ENCODE peak calls at places on chromosome 12, in six cellular contexts. W is neural progenitor cell; C is LHCN-M2; T is HFFc6; F is activated T-helper 1 cell treated with anti-CD3 and anti-CD28 coated beads, Interleukin-2, amount 50 U/mL, for 16 hours; O is AG10803. H is an unnamed sample.

GRCh38 chr12:122310636-122311035 is 44.3 kb upstream of the VPS33A start:
- DNase-seq in W (no peak), C (no peak), T (no peak), F (no peak), O (no peak), H (no peak)

GRCh38 chr12:94277426-94278000 is 129.1 kb downstream of the PLXNC1 start:
- DNase-seq in W (no peak), C (peak; percentile 84), T (no peak), F (no peak), O (no peak), H (no peak)

GRCh38 chr12:58346032-58346632 is 404.8 kb downstream of the ATP23 start:
- DNase-seq in W (peak; percentile 36), C (peak; percentile 62), T (peak; percentile 64), F (no peak), O (peak; percentile 62), H (no peak)

GRCh38 chr12:6280053-6280469 is 30.4 kb upstream of the PLEKHG6 start:
- DNase-seq in W (no peak), C (peak; percentile 94), T (peak; percentile 90), F (no peak), O (peak; percentile 93), H (peak; percentile 88)

GRCh38 chr12:46959484-46959883 is 119.9 kb upstream of the PCED1B start:
- DNase-seq in W (no peak), C (peak; percentile 99), T (peak; percentile 97), F (no peak), O (peak; percentile 89), H (no peak)

GRCh38 chr12:25839470-25839869 is 119.0 kb upstream of the RASSF8 start:
- DNase-seq in W (no peak), C (peak; percentile 55), T (no peak), F (no peak), O (no peak), H (no peak)

GRCh38 chr12:28222959-28223662 is 32.9 kb downstream of the CCDC91 start:
- DNase-seq in W (no peak), C (no peak), T (no peak), F (no peak), O (no peak), H (no peak)

GRCh38 chr12:124484526-124484953 is 82.9 kb downstream of the NCOR2 start:
- DNase-seq in W (no peak), C (peak; percentile 27), T (no peak), F (no peak), O (no peak), H (no peak)

GRCh38 chr12:109771746-109772621 is 58.4 kb downstream of the FAM222A start:
- DNase-seq in W (no peak), C (no peak), T (no peak), F (no peak), O (no peak), H (no peak)

GRCh38 chr12:100234591-100235304 is 32.1 kb downstream of the DEPDC4 start:
- DNase-seq in W (peak; percentile 31), C (peak; percentile 60), T (peak; percentile 39), F (no peak), O (peak; percentile 65), H (no peak)

GRCh38 chr12:109053382-109054123 is 1.2 kb downstream of the USP30 start:
- DNase-seq in W (peak; percentile 23), C (peak; percentile 2), T (no peak), F (peak; percentile 7), O (no peak), H (no peak)

GRCh38 chr12:117970334-117970733 is 1.5 kb upstream of the KSR2 start:
- DNase-seq in W (no peak), C (no peak), T (no peak), F (no peak), O (no peak), H (no peak)

GRCh38 chr12:2588345-2588744 is 206.4 kb upstream of the FKBP4 start:
- DNase-seq in W (no peak), C (no peak), T (no peak), F (no peak), O (no peak), H (no peak)

GRCh38 chr12:117874842-117875434 is 93.9 kb downstream of the KSR2 start:
- DNase-seq in W (peak; percentile 83), C (peak; percentile 32), T (peak; percentile 40), F (peak; percentile 54), O (peak; percentile 62), H (peak; percentile 49)

GRCh38 chr12:122958198-122958888 is 7.9 kb downstream of the ABCB9 start:
- DNase-seq in W (no peak), C (no peak), T (no peak), F (no peak), O (no peak), H (no peak)

GRCh38 chr12:20868277-20868676 is 57.8 kb downstream of the SLCO1B3 start:
- DNase-seq in W (no peak), C (no peak), T (no peak), F (no peak), O (no peak), H (no peak)

GRCh38 chr12:69417231-69417630 is 53.0 kb upstream of the FRS2 start:
- DNase-seq in W (no peak), C (no peak), T (no peak), F (no peak), O (no peak), H (no peak)

GRCh38 chr12:119666900-119667576 is 895 bp upstream of the PRKAB1 start:
- DNase-seq in W (no peak), C (no peak), T (no peak), F (no peak), O (no peak), H (no peak)

GRCh38 chr12:1360812-1361211 is 233.6 kb downstream of the FBXL14 start:
- DNase-seq in W (no peak), C (peak; percentile 77), T (peak; percentile 84), F (no peak), O (peak; percentile 87), H (no peak)

GRCh38 chr12:11130999-11131398 is 3.4 kb downstream of the TAS2R30 start:
- DNase-seq in W (no peak), C (peak; percentile 62), T (no peak), F (no peak), O (no peak), H (no peak)

GRCh38 chr12:78898416-78898815 is 33.8 kb downstream of the SYT1 start:
- DNase-seq in W (peak; percentile 21), C (peak; percentile 79), T (no peak), F (no peak), O (peak; percentile 29), H (no peak)

GRCh38 chr12:63151061-63151897 is at the start of gene AVPR1A:
- DNase-seq in W (peak; percentile 61), C (no peak), T (no peak), F (no peak), O (no peak), H (no peak)

GRCh38 chr12:131121705-131122405 is 168.1 kb downstream of the ADGRD1 start:
- DNase-seq in W (no peak), C (no peak), T (no peak), F (no peak), O (no peak), H (no peak)

GRCh38 chr12:71731439-71732356 is 23.0 kb upstream of the RAB21 start:
- DNase-seq in W (peak; percentile 33), C (peak; percentile 40), T (peak; percentile 35), F (no peak), O (peak; percentile 48), H (no peak)

GRCh38 chr12:109727039-109727723 is 13.6 kb downstream of the FAM222A start:
- DNase-seq in W (peak; percentile 77), C (no peak), T (no peak), F (no peak), O (no peak), H (peak; percentile 63)

GRCh38 chr12:2344476-2344875 is 291.7 kb downstream of the CACNA1C start:
- DNase-seq in W (no peak), C (no peak), T (no peak), F (no peak), O (no peak), H (no peak)

GRCh38 chr12:92730758-92731157 is 28.0 kb downstream of the PLEKHG7 start:
- DNase-seq in W (no peak), C (no peak), T (no peak), F (no peak), O (no peak), H (no peak)

GRCh38 chr12:55720071-55720564 is at the start of gene RDH5:
- DNase-seq in W (no peak), C (peak; percentile 98), T (peak; percentile 72), F (no peak), O (peak; percentile 88), H (no peak)

GRCh38 chr12:16913832-16914490 is 308.0 kb upstream of the LMO3 start:
- DNase-seq in W (no peak), C (no peak), T (no peak), F (no peak), O (no peak), H (no peak)

GRCh38 chr12:89619764-89620163 is 88.9 kb downstream of the ATP2B1 start:
- DNase-seq in W (no peak), C (no peak), T (no peak), F (no peak), O (no peak), H (no peak)

GRCh38 chr12:39831587-39832315 is 212.1 kb upstream of the ABCD2 start:
- DNase-seq in W (no peak), C (peak; percentile 5), T (no peak), F (no peak), O (no peak), H (no peak)

H was measured in breast epithelium.